ENCODE peak calls at places on chromosome 9, in four cellular contexts. S, U, G and Q are unnamed samples.
A peak's percentile ranks its signal among the peaks of the same experiment; 100 is the strongest.

GRCh38 chr9:35728041-35728971 is 3.7 kb downstream of the TLN1 start:
- DNase-seq in S (peak; percentile 66), U (peak; percentile 31), G (peak; percentile 63), Q (no peak)

GRCh38 chr9:86822414-86822813 is 124.9 kb downstream of the GAS1 start:
- DNase-seq in S (no peak), U (no peak), G (no peak), Q (no peak)

GRCh38 chr9:92641092-92641809 is 28.7 kb downstream of the IPPK start:
- DNase-seq in S (no peak), U (no peak), G (no peak), Q (no peak)

GRCh38 chr9:93007529-93008058 is 50.9 kb upstream of the SUSD3 start:
- DNase-seq in S (no peak), U (no peak), G (no peak), Q (no peak)

GRCh38 chr9:70566066-70566465 is 151.6 kb upstream of the KLF9 start:
- DNase-seq in S (no peak), U (no peak), G (no peak), Q (no peak)

GRCh38 chr9:89701221-89701798 is 96.5 kb downstream of the GADD45G start:
- DNase-seq in S (no peak), U (peak; percentile 62), G (peak; percentile 7), Q (no peak)

GRCh38 chr9:72025956-72026355 is 34.5 kb downstream of the C9orf57 start:
- DNase-seq in S (no peak), U (no peak), G (no peak), Q (no peak)

GRCh38 chr9:94882953-94883641 is 156.6 kb downstream of the AOPEP start:
- DNase-seq in S (no peak), U (no peak), G (no peak), Q (no peak)

GRCh38 chr9:135249191-135249590 is 161.7 kb downstream of the OLFM1 start:
- DNase-seq in S (no peak), U (no peak), G (no peak), Q (no peak)

GRCh38 chr9:34398875-34399274 is 22.2 kb upstream of the MYORG start:
- DNase-seq in S (no peak), U (no peak), G (no peak), Q (no peak)

GRCh38 chr9:23769307-23769935 is 56.6 kb downstream of the ELAVL2 start:
- DNase-seq in S (peak; percentile 37), U (no peak), G (no peak), Q (no peak)

GRCh38 chr9:2494571-2494970 is 127.0 kb upstream of the VLDLR start:
- DNase-seq in S (peak; percentile 25), U (no peak), G (no peak), Q (no peak)

GRCh38 chr9:93660647-93661046 is 84.3 kb downstream of the PHF2 start:
- DNase-seq in S (no peak), U (no peak), G (no peak), Q (no peak)

GRCh38 chr9:126861707-126862460 is 1.4 kb downstream of the ZBTB34 start:
- DNase-seq in S (peak; percentile 62), U (no peak), G (peak; percentile 62), Q (no peak)

GRCh38 chr9:26995815-26996214 is 9.7 kb downstream of the LRRC19 start:
- DNase-seq in S (no peak), U (no peak), G (no peak), Q (no peak)

GRCh38 chr9:34961574-34962480 is 3.7 kb downstream of the PHF24 start:
- DNase-seq in S (peak; percentile 62), U (no peak), G (no peak), Q (no peak)

GRCh38 chr9:6007770-6008168 is 7.7 kb downstream of the RANBP6 start:
- DNase-seq in S (peak; percentile 93), U (peak; percentile 51), G (peak; percentile 83), Q (peak; percentile 29)

GRCh38 chr9:137580209-137580957 is 1.7 kb upstream of the DPH7 start:
- DNase-seq in S (no peak), U (no peak), G (no peak), Q (no peak)

GRCh38 chr9:23587903-23588302 is 238.1 kb downstream of the ELAVL2 start:
- DNase-seq in S (no peak), U (no peak), G (no peak), Q (no peak)

GRCh38 chr9:96062051-96062450 is 186.6 kb downstream of the ERCC6L2 start:
- DNase-seq in S (peak; percentile 29), U (no peak), G (no peak), Q (no peak)

GRCh38 chr9:76302947-76303550 is 91.2 kb downstream of the RFK start:
- DNase-seq in S (peak; percentile 71), U (no peak), G (peak; percentile 70), Q (peak; percentile 56)

GRCh38 chr9:131167146-131167692 is 41.8 kb downstream of the NUP214 start:
- DNase-seq in S (peak; percentile 20), U (no peak), G (no peak), Q (no peak)

GRCh38 chr9:89791754-89792153 is 186.9 kb downstream of the GADD45G start:
- DNase-seq in S (no peak), U (no peak), G (no peak), Q (no peak)

GRCh38 chr9:90805006-90805993 is 3.7 kb downstream of the SYK start:
- DNase-seq in S (no peak), U (no peak), G (peak; percentile 45), Q (no peak)

GRCh38 chr9:114606597-114607207 is 4.4 kb upstream of the TMEM268 start:
- DNase-seq in S (peak; percentile 48), U (no peak), G (no peak), Q (no peak)

GRCh38 chr9:73143606-73144328 is 7.9 kb upstream of the ANXA1 start:
- DNase-seq in S (peak; percentile 75), U (no peak), G (no peak), Q (peak; percentile 76)

GRCh38 chr9:136739509-136739908 is 3.2 kb downstream of the LCN10 start:
- DNase-seq in S (no peak), U (no peak), G (no peak), Q (no peak)

GRCh38 chr9:29129763-29130162 is 1556.5 kb upstream of the C9orf72 start:
- DNase-seq in S (no peak), U (no peak), G (peak; percentile 18), Q (no peak)

GRCh38 chr9:132670816-132671371 is 630 bp downstream of the GTF3C4 start:
- DNase-seq in S (peak; percentile 59), U (peak; percentile 16), G (peak; percentile 21), Q (no peak)

GRCh38 chr9:134537891-134538520 is 103.6 kb upstream of the COL5A1 start:
- DNase-seq in S (no peak), U (no peak), G (no peak), Q (no peak)

GRCh38 chr9:136232964-136233363 is 12.6 kb downstream of the QSOX2 start:
- DNase-seq in S (no peak), U (no peak), G (no peak), Q (no peak)

GRCh38 chr9:99264070-99264469 is 42.0 kb downstream of the SEC61B start:
- DNase-seq in S (no peak), U (no peak), G (no peak), Q (no peak)

GRCh38 chr9:131330814-131331600 is 41.5 kb downstream of the PLPP7 start:
- DNase-seq in S (no peak), U (no peak), G (no peak), Q (no peak)

GRCh38 chr9:79559501-79560181 is 12.1 kb upstream of the TLE4 start:
- DNase-seq in S (no peak), U (no peak), G (no peak), Q (no peak)

GRCh38 chr9:116589392-116590354 is 97.4 kb upstream of the TRIM32 start:
- DNase-seq in S (peak; percentile 34), U (no peak), G (peak; percentile 27), Q (no peak)